ENCODE peak calls at places on chromosomes 7 and 10, in seven cellular contexts. One of them, this sample, is unnamed.

GRCh38 chr7:132161231-132161915 is 414.9 kb downstream of the PLXNA4 start:
- DNase-seq in CD8-positive, alpha-beta memory T cell: no peak
- DNase-seq in T-helper 1 cell: no peak
- DNase-seq in Right ventricle myocardium superior: peak
- DNase-seq in prostate gland: peak
- DNase-seq in SK-N-DZ: no peak
- DNase-seq in cerebellar cortex: peak
- DNase-seq in this sample: peak

GRCh38 chr10:72105675-72106074 is 17.3 kb upstream of the SPOCK2 start:
- DNase-seq in CD8-positive, alpha-beta memory T cell: no peak
- DNase-seq in T-helper 1 cell: no peak
- DNase-seq in Right ventricle myocardium superior: no peak
- DNase-seq in prostate gland: no peak
- DNase-seq in SK-N-DZ: no peak
- DNase-seq in cerebellar cortex: no peak
- DNase-seq in this sample: no peak

GRCh38 chr10:94010116-94010515 is 16.4 kb downstream of the PLCE1 start:
- DNase-seq in CD8-positive, alpha-beta memory T cell: no peak
- DNase-seq in T-helper 1 cell: no peak
- DNase-seq in Right ventricle myocardium superior: no peak
- DNase-seq in prostate gland: no peak
- DNase-seq in SK-N-DZ: no peak
- DNase-seq in cerebellar cortex: no peak
- DNase-seq in this sample: no peak

GRCh38 chr7:55794527-55794926 is 68.0 kb downstream of the SEPTIN14 start:
- DNase-seq in CD8-positive, alpha-beta memory T cell: no peak
- DNase-seq in T-helper 1 cell: no peak
- DNase-seq in Right ventricle myocardium superior: no peak
- DNase-seq in prostate gland: no peak
- DNase-seq in SK-N-DZ: no peak
- DNase-seq in cerebellar cortex: no peak
- DNase-seq in this sample: no peak

GRCh38 chr7:21507627-21508343 is 35.1 kb upstream of the DNAH11 start:
- DNase-seq in CD8-positive, alpha-beta memory T cell: peak
- DNase-seq in T-helper 1 cell: no peak
- DNase-seq in Right ventricle myocardium superior: no peak
- DNase-seq in prostate gland: peak
- DNase-seq in SK-N-DZ: no peak
- DNase-seq in cerebellar cortex: peak
- DNase-seq in this sample: peak

GRCh38 chr7:130430841-130431713 is 9.7 kb downstream of the CEP41 start:
- DNase-seq in CD8-positive, alpha-beta memory T cell: no peak
- DNase-seq in T-helper 1 cell: no peak
- DNase-seq in Right ventricle myocardium superior: no peak
- DNase-seq in prostate gland: no peak
- DNase-seq in SK-N-DZ: no peak
- DNase-seq in cerebellar cortex: no peak
- DNase-seq in this sample: no peak

GRCh38 chr10:132120200-132120599 is 54.5 kb downstream of the JAKMIP3 start:
- DNase-seq in CD8-positive, alpha-beta memory T cell: no peak
- DNase-seq in T-helper 1 cell: no peak
- DNase-seq in Right ventricle myocardium superior: peak
- DNase-seq in prostate gland: no peak
- DNase-seq in SK-N-DZ: no peak
- DNase-seq in cerebellar cortex: no peak
- DNase-seq in this sample: no peak

GRCh38 chr10:59648711-59649201 is 60.9 kb downstream of the SLC16A9 start:
- DNase-seq in CD8-positive, alpha-beta memory T cell: no peak
- DNase-seq in T-helper 1 cell: no peak
- DNase-seq in Right ventricle myocardium superior: no peak
- DNase-seq in prostate gland: no peak
- DNase-seq in SK-N-DZ: peak
- DNase-seq in cerebellar cortex: peak
- DNase-seq in this sample: peak

GRCh38 chr7:144738708-144739314 is 97.0 kb downstream of the TPK1 start:
- DNase-seq in CD8-positive, alpha-beta memory T cell: no peak
- DNase-seq in T-helper 1 cell: no peak
- DNase-seq in Right ventricle myocardium superior: no peak
- DNase-seq in prostate gland: peak
- DNase-seq in SK-N-DZ: peak
- DNase-seq in cerebellar cortex: peak
- DNase-seq in this sample: peak

GRCh38 chr10:132493246-132493755 is 44.3 kb upstream of the INPP5A start:
- DNase-seq in CD8-positive, alpha-beta memory T cell: no peak
- DNase-seq in T-helper 1 cell: no peak
- DNase-seq in Right ventricle myocardium superior: peak
- DNase-seq in prostate gland: no peak
- DNase-seq in SK-N-DZ: no peak
- DNase-seq in cerebellar cortex: no peak
- DNase-seq in this sample: no peak

GRCh38 chr7:39461263-39461662 is 104.9 kb upstream of the YAE1 start:
- DNase-seq in CD8-positive, alpha-beta memory T cell: no peak
- DNase-seq in T-helper 1 cell: no peak
- DNase-seq in Right ventricle myocardium superior: no peak
- DNase-seq in prostate gland: no peak
- DNase-seq in SK-N-DZ: no peak
- DNase-seq in cerebellar cortex: no peak
- DNase-seq in this sample: no peak

GRCh38 chr7:135206887-135207738 is 4.2 kb downstream of the WDR91 start:
- DNase-seq in CD8-positive, alpha-beta memory T cell: no peak
- DNase-seq in T-helper 1 cell: no peak
- DNase-seq in Right ventricle myocardium superior: no peak
- DNase-seq in prostate gland: no peak
- DNase-seq in SK-N-DZ: no peak
- DNase-seq in cerebellar cortex: no peak
- DNase-seq in this sample: peak

GRCh38 chr7:21620054-21620453 is 77.2 kb downstream of the DNAH11 start:
- DNase-seq in CD8-positive, alpha-beta memory T cell: no peak
- DNase-seq in T-helper 1 cell: no peak
- DNase-seq in Right ventricle myocardium superior: no peak
- DNase-seq in prostate gland: no peak
- DNase-seq in SK-N-DZ: no peak
- DNase-seq in cerebellar cortex: no peak
- DNase-seq in this sample: no peak

GRCh38 chr7:7653568-7654187 is 13.1 kb downstream of the UMAD1 start:
- DNase-seq in CD8-positive, alpha-beta memory T cell: no peak
- DNase-seq in T-helper 1 cell: no peak
- DNase-seq in Right ventricle myocardium superior: no peak
- DNase-seq in prostate gland: no peak
- DNase-seq in SK-N-DZ: peak
- DNase-seq in cerebellar cortex: no peak
- DNase-seq in this sample: no peak

GRCh38 chr7:32048970-32049369 is 21.2 kb downstream of the PDE1C start:
- DNase-seq in CD8-positive, alpha-beta memory T cell: no peak
- DNase-seq in T-helper 1 cell: no peak
- DNase-seq in Right ventricle myocardium superior: no peak
- DNase-seq in prostate gland: no peak
- DNase-seq in SK-N-DZ: no peak
- DNase-seq in cerebellar cortex: no peak
- DNase-seq in this sample: no peak

GRCh38 chr10:49237985-49238384 is 49.8 kb upstream of the TMEM273 start:
- DNase-seq in CD8-positive, alpha-beta memory T cell: no peak
- DNase-seq in T-helper 1 cell: no peak
- DNase-seq in Right ventricle myocardium superior: no peak
- DNase-seq in prostate gland: no peak
- DNase-seq in SK-N-DZ: no peak
- DNase-seq in cerebellar cortex: no peak
- DNase-seq in this sample: no peak

GRCh38 chr10:114526112-114526496 is 121.8 kb upstream of the AFAP1L2 start:
- DNase-seq in CD8-positive, alpha-beta memory T cell: no peak
- DNase-seq in T-helper 1 cell: no peak
- DNase-seq in Right ventricle myocardium superior: no peak
- DNase-seq in prostate gland: no peak
- DNase-seq in SK-N-DZ: no peak
- DNase-seq in cerebellar cortex: no peak
- DNase-seq in this sample: no peak

GRCh38 chr10:46266506-46266985 is 20.3 kb upstream of the ANTXRL start:
- DNase-seq in CD8-positive, alpha-beta memory T cell: no peak
- DNase-seq in T-helper 1 cell: no peak
- DNase-seq in Right ventricle myocardium superior: no peak
- DNase-seq in prostate gland: no peak
- DNase-seq in SK-N-DZ: no peak
- DNase-seq in cerebellar cortex: no peak
- DNase-seq in this sample: no peak

GRCh38 chr7:157984138-157984913 is 603.3 kb downstream of the PTPRN2 start:
- DNase-seq in CD8-positive, alpha-beta memory T cell: no peak
- DNase-seq in T-helper 1 cell: no peak
- DNase-seq in Right ventricle myocardium superior: no peak
- DNase-seq in prostate gland: no peak
- DNase-seq in SK-N-DZ: no peak
- DNase-seq in cerebellar cortex: no peak
- DNase-seq in this sample: no peak

GRCh38 chr10:13949844-13950542 is 363.2 kb downstream of the PRPF18 start:
- DNase-seq in CD8-positive, alpha-beta memory T cell: no peak
- DNase-seq in T-helper 1 cell: no peak
- DNase-seq in Right ventricle myocardium superior: no peak
- DNase-seq in prostate gland: no peak
- DNase-seq in SK-N-DZ: no peak
- DNase-seq in cerebellar cortex: no peak
- DNase-seq in this sample: no peak

GRCh38 chr7:20440472-20441105 is 109.9 kb downstream of the ITGB8 start:
- DNase-seq in CD8-positive, alpha-beta memory T cell: no peak
- DNase-seq in T-helper 1 cell: no peak
- DNase-seq in Right ventricle myocardium superior: peak
- DNase-seq in prostate gland: no peak
- DNase-seq in SK-N-DZ: no peak
- DNase-seq in cerebellar cortex: peak
- DNase-seq in this sample: no peak

GRCh38 chr7:82677064-82677463 is 233.5 kb upstream of the CACNA2D1 start:
- DNase-seq in CD8-positive, alpha-beta memory T cell: no peak
- DNase-seq in T-helper 1 cell: no peak
- DNase-seq in Right ventricle myocardium superior: no peak
- DNase-seq in prostate gland: no peak
- DNase-seq in SK-N-DZ: peak
- DNase-seq in cerebellar cortex: peak
- DNase-seq in this sample: peak

GRCh38 chr7:114182837-114183236 is 231.8 kb upstream of the FOXP2 start:
- DNase-seq in CD8-positive, alpha-beta memory T cell: no peak
- DNase-seq in T-helper 1 cell: no peak
- DNase-seq in Right ventricle myocardium superior: no peak
- DNase-seq in prostate gland: no peak
- DNase-seq in SK-N-DZ: no peak
- DNase-seq in cerebellar cortex: no peak
- DNase-seq in this sample: no peak

GRCh38 chr10:114507449-114507848 is 103.1 kb upstream of the AFAP1L2 start:
- DNase-seq in CD8-positive, alpha-beta memory T cell: no peak
- DNase-seq in T-helper 1 cell: no peak
- DNase-seq in Right ventricle myocardium superior: peak
- DNase-seq in prostate gland: peak
- DNase-seq in SK-N-DZ: no peak
- DNase-seq in cerebellar cortex: peak
- DNase-seq in this sample: peak

GRCh38 chr10:18949391-18949790 is 99.2 kb upstream of the MALRD1 start:
- DNase-seq in CD8-positive, alpha-beta memory T cell: no peak
- DNase-seq in T-helper 1 cell: no peak
- DNase-seq in Right ventricle myocardium superior: no peak
- DNase-seq in prostate gland: no peak
- DNase-seq in SK-N-DZ: no peak
- DNase-seq in cerebellar cortex: no peak
- DNase-seq in this sample: no peak

GRCh38 chr7:17622443-17622842 is 317.9 kb downstream of the SNX13 start:
- DNase-seq in CD8-positive, alpha-beta memory T cell: no peak
- DNase-seq in T-helper 1 cell: no peak
- DNase-seq in Right ventricle myocardium superior: no peak
- DNase-seq in prostate gland: no peak
- DNase-seq in SK-N-DZ: no peak
- DNase-seq in cerebellar cortex: no peak
- DNase-seq in this sample: no peak

GRCh38 chr10:23293145-23293724 is 51.4 kb downstream of the C10orf67 start:
- DNase-seq in CD8-positive, alpha-beta memory T cell: no peak
- DNase-seq in T-helper 1 cell: peak
- DNase-seq in Right ventricle myocardium superior: no peak
- DNase-seq in prostate gland: no peak
- DNase-seq in SK-N-DZ: peak
- DNase-seq in cerebellar cortex: peak
- DNase-seq in this sample: peak

GRCh38 chr10:104387130-104387888 is 33.7 kb downstream of the CFAP58 start:
- DNase-seq in CD8-positive, alpha-beta memory T cell: no peak
- DNase-seq in T-helper 1 cell: no peak
- DNase-seq in Right ventricle myocardium superior: no peak
- DNase-seq in prostate gland: no peak
- DNase-seq in SK-N-DZ: no peak
- DNase-seq in cerebellar cortex: no peak
- DNase-seq in this sample: no peak

GRCh38 chr10:34297551-34298370 is 517.3 kb downstream of the PARD3 start:
- DNase-seq in CD8-positive, alpha-beta memory T cell: no peak
- DNase-seq in T-helper 1 cell: no peak
- DNase-seq in Right ventricle myocardium superior: no peak
- DNase-seq in prostate gland: no peak
- DNase-seq in SK-N-DZ: no peak
- DNase-seq in cerebellar cortex: no peak
- DNase-seq in this sample: no peak

GRCh38 chr7:98077762-98078161 is 28.9 kb upstream of the LMTK2 start:
- DNase-seq in CD8-positive, alpha-beta memory T cell: no peak
- DNase-seq in T-helper 1 cell: no peak
- DNase-seq in Right ventricle myocardium superior: no peak
- DNase-seq in prostate gland: no peak
- DNase-seq in SK-N-DZ: peak
- DNase-seq in cerebellar cortex: no peak
- DNase-seq in this sample: no peak

GRCh38 chr7:151020231-151020630 is 4.1 kb downstream of the ATG9B start:
- DNase-seq in CD8-positive, alpha-beta memory T cell: no peak
- DNase-seq in T-helper 1 cell: no peak
- DNase-seq in Right ventricle myocardium superior: no peak
- DNase-seq in prostate gland: no peak
- DNase-seq in SK-N-DZ: peak
- DNase-seq in cerebellar cortex: no peak
- DNase-seq in this sample: no peak

This sample was measured in G401.